ENCODE peak calls at places on chromosomes 16 and 17, in four cellular contexts. One of them, this sample, is unnamed.

GRCh38 chr17:38918129-38918913 is 7.1 kb upstream of the LASP1NB start:
- DNase-seq in IMR-90: no peak
- DNase-seq in MM.1S: no peak
- DNase-seq in fibroblast of lung: no peak
- DNase-seq in this sample: no peak

GRCh38 chr17:1455748-1456599 is at the start of gene CRK:
- DNase-seq in IMR-90: peak; percentile 93
- DNase-seq in fibroblast of lung: peak; percentile 87
- DNase-seq in MM.1S: peak; percentile 97
- DNase-seq in this sample: peak; percentile 24

GRCh38 chr16:85363427-85363826 is 249.7 kb upstream of the GSE1 start:
- DNase-seq in fibroblast of lung: no peak
- DNase-seq in IMR-90: no peak
- DNase-seq in MM.1S: no peak
- DNase-seq in this sample: no peak

GRCh38 chr17:15432807-15433547 is 34.4 kb downstream of the CDRT4 start:
- DNase-seq in fibroblast of lung: peak; percentile 67
- DNase-seq in IMR-90: peak; percentile 93
- DNase-seq in MM.1S: no peak
- DNase-seq in this sample: no peak

GRCh38 chr16:78962457-78962929 is 638.0 kb downstream of the MAF start:
- DNase-seq in fibroblast of lung: no peak
- DNase-seq in MM.1S: no peak
- DNase-seq in IMR-90: no peak
- DNase-seq in this sample: no peak

GRCh38 chr17:68053237-68054030 is 17.9 kb downstream of the KPNA2 start:
- DNase-seq in MM.1S: no peak
- DNase-seq in IMR-90: peak; percentile 84
- DNase-seq in fibroblast of lung: peak; percentile 70
- DNase-seq in this sample: no peak

GRCh38 chr16:6861136-6861535 is 471.5 kb upstream of the RBFOX1 start:
- DNase-seq in MM.1S: no peak
- DNase-seq in fibroblast of lung: no peak
- DNase-seq in IMR-90: no peak
- DNase-seq in this sample: no peak

GRCh38 chr16:89035013-89035697 is 58.1 kb upstream of the CBFA2T3 start:
- DNase-seq in IMR-90: no peak
- DNase-seq in fibroblast of lung: no peak
- DNase-seq in MM.1S: no peak
- DNase-seq in this sample: no peak

GRCh38 chr17:42049834-42050359 is 504 bp downstream of the C17orf113 start:
- DNase-seq in fibroblast of lung: no peak
- DNase-seq in IMR-90: no peak
- DNase-seq in MM.1S: no peak
- DNase-seq in this sample: no peak

GRCh38 chr16:20291807-20292206 is 35.5 kb downstream of the GP2 start:
- DNase-seq in fibroblast of lung: no peak
- DNase-seq in IMR-90: no peak
- DNase-seq in MM.1S: no peak
- DNase-seq in this sample: no peak

GRCh38 chr16:14005335-14005734 is 65.8 kb upstream of the MRTFB start:
- DNase-seq in fibroblast of lung: no peak
- DNase-seq in IMR-90: no peak
- DNase-seq in MM.1S: no peak
- DNase-seq in this sample: no peak
- H3K9ac ChIP-seq in fibroblast of lung: no peak overlapping the region
- H3K9ac ChIP-seq in IMR-90: no peak overlapping the region
- H3K9ac ChIP-seq in MM.1S: no peak overlapping the region
- H3K9ac ChIP-seq in this sample: no peak overlapping the region

GRCh38 chr16:4215106-4215505 is 26.8 kb downstream of the SRL start:
- DNase-seq in fibroblast of lung: no peak
- DNase-seq in MM.1S: no peak
- DNase-seq in IMR-90: no peak
- DNase-seq in this sample: no peak

GRCh38 chr16:4216631-4217030 is 25.2 kb downstream of the SRL start:
- DNase-seq in IMR-90: peak; percentile 36
- DNase-seq in fibroblast of lung: peak; percentile 19
- DNase-seq in MM.1S: no peak
- DNase-seq in this sample: no peak

GRCh38 chr16:4214215-4214621 is 27.7 kb downstream of the SRL start:
- DNase-seq in IMR-90: peak; percentile 96
- DNase-seq in fibroblast of lung: peak; percentile 99
- DNase-seq in MM.1S: no peak
- DNase-seq in this sample: no peak

GRCh38 chr16:4217246-4218131 is 24.4 kb downstream of the SRL start:
- DNase-seq in IMR-90: peak; percentile 27
- DNase-seq in fibroblast of lung: no peak
- DNase-seq in MM.1S: no peak
- DNase-seq in this sample: no peak

DNA sequence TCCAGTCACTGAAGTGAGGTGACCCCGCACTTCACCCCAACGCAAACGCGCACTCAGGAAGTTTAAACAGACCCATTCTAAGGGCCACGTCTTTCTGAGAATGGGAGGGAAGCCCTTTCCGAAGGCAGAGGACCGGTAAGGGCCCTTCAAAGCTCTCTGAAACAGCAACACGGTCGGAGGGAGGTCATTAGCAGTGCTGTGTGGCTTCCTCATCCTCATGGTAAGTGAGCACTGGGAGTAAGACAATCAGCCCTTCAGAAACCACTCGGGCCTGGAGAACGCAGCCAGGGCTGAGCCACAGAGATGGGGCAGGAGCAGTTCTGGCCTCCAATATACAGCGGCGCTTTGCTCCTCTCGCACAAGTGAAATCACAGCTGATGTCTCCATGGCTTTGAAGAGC is 23.7 kb downstream of the SRL start:
- DNase-seq in fibroblast of lung: no peak
- DNase-seq in MM.1S: no peak
- DNase-seq in IMR-90: no peak
- DNase-seq in this sample: no peak
- H3K27ac ChIP-seq in fibroblast of lung: no peak overlapping the region
- H3K27ac ChIP-seq in MM.1S: no peak overlapping the region
- H3K27ac ChIP-seq in IMR-90: no peak overlapping the region
- H3K27ac ChIP-seq in this sample: no peak overlapping the region

DNA sequence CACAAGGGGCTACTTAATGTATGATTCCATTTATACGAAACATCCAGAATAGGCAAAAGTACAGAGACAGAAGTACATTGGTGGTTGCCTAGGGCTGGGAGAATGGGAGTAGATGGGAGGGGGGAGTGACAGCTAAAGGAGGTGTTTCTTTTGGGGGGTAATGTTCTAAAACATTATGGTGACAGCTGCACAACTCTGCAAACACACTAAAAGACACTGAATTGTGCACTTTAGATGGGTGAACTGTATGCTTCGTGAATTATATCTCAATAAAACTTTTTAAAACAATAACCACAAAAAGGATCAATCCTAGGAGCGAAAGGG is 661 bp downstream of the LYRM9 start:
- DNase-seq in fibroblast of lung: no peak
- DNase-seq in MM.1S: no peak
- DNase-seq in IMR-90: no peak
- DNase-seq in this sample: no peak
- H3K4me3 ChIP-seq in fibroblast of lung: peak overlapping the region; percentile 74
- H3K4me3 ChIP-seq in MM.1S: peak overlapping the region; percentile 63
- H3K4me3 ChIP-seq in IMR-90: peak overlapping the region; percentile 73
- H3K4me3 ChIP-seq in this sample: peak overlapping the region; percentile 85

DNA sequence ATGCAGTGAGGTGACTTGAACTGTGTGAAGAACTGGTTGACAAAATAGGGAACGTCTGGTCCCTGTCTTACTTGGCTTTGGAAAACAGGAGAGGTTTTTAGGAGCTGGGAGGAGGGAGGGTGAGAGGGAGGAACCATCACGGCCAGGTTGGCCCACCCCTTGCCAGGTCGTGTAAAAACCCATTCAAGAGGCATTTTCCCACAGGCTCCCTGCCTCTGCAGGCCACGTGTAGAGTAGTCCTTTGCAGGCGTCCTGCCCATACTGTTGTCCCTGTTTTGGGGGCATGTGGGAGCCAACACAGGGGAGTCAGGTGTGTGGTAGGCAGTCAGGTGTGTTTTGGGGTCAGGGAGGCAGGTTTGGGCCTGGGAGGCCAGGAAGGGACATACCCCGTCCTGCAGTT is 169.4 kb downstream of the RAB11FIP4 start:
- DNase-seq in fibroblast of lung: peak; percentile 49
- DNase-seq in MM.1S: no peak
- DNase-seq in IMR-90: no peak
- DNase-seq in this sample: no peak
- H3K9ac ChIP-seq in fibroblast of lung: peak overlapping the region; percentile 87
- H3K9ac ChIP-seq in MM.1S: no peak overlapping the region
- H3K9ac ChIP-seq in IMR-90: peak overlapping the region; percentile 89
- H3K9ac ChIP-seq in this sample: no peak overlapping the region

GRCh38 chr16:57123969-57124674 is 31.7 kb downstream of the CPNE2 start:
- DNase-seq in MM.1S: no peak
- DNase-seq in IMR-90: no peak
- DNase-seq in fibroblast of lung: no peak
- DNase-seq in this sample: no peak

GRCh38 chr16:57126412-57126811 is 34.0 kb downstream of the CPNE2 start:
- DNase-seq in MM.1S: no peak
- DNase-seq in fibroblast of lung: no peak
- DNase-seq in IMR-90: no peak
- DNase-seq in this sample: no peak

GRCh38 chr16:57125969-57126368 is 33.6 kb downstream of the CPNE2 start:
- DNase-seq in fibroblast of lung: no peak
- DNase-seq in IMR-90: no peak
- DNase-seq in MM.1S: no peak
- DNase-seq in this sample: no peak

GRCh38 chr16:57127037-57127763 is 34.8 kb downstream of the CPNE2 start:
- DNase-seq in IMR-90: no peak
- DNase-seq in fibroblast of lung: no peak
- DNase-seq in MM.1S: no peak
- DNase-seq in this sample: no peak

DNA sequence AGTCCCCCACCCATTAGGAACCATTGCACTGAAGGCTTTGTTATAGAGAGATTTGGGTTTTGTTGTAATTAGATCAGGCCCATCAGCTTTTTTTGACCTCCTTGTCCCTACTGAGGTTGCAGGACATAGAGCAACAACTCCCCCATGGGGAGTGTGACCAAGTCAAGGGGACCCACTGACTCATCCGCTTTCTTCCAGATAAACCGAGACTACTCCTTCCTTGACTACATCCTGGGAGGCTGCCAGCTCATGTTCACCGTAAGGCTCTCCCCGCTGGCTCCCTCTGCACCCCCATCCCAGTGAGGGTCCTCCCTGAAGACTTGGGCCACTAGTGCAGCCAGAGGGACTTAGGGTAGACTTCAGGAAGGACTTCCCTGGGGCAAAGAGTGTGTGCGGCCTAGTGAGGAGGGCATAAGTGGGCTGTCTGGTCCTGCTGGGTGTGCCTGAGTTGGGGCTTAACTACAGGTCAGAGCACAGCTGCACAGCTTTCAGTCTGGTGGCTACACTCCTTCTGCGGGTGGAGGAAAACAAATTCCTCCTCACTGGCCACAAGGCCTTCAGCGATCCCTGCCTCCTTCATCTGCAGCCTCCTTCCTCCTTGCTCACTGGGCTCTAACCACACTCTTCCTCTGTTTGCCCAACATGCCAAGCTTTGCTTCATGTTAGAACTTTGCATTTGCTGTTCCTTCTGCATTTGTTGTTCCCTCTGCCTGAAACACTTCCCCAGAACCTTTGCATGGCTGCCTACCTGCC is 31.0 kb downstream of the CPNE2 start:
- DNase-seq in MM.1S: no peak
- DNase-seq in fibroblast of lung: peak; percentile 23
- DNase-seq in IMR-90: no peak
- DNase-seq in this sample: no peak
- H3K27ac ChIP-seq in MM.1S: no peak overlapping the region
- H3K27ac ChIP-seq in fibroblast of lung: no peak overlapping the region
- H3K27ac ChIP-seq in IMR-90: no peak overlapping the region
- H3K27ac ChIP-seq in this sample: no peak overlapping the region